ENCODE peak calls at places on chromosomes 2 and 18, in nine cellular contexts. C is GM20000; B is mesothelial cell of epicardium; T is RKO; Y is NCI-H526; A is CD8-positive, alpha-beta memory T cell; S is astrocyte of the cerebellum; F is stimulated activated CD4-positive, alpha-beta T cell treated with anti-CD3 and anti-CD28 coated beads, Interleukin-2, amount 100 ng/mL, for 24 hours; U is cerebellum. J is an unnamed sample.

GRCh38 chr2:140621963-140622362 is 1508.9 kb downstream of the LRP1B start:
- DNase-seq in C (no peak), T (no peak), B (no peak), F (no peak), A (no peak), U (no peak), Y (no peak), S (no peak), J (no peak)

GRCh38 chr18:23964282-23965238 is 50.0 kb upstream of the TTC39C start:
- DNase-seq in U (no peak), Y (peak), B (no peak), C (no peak), S (no peak), T (no peak), A (peak), F (peak), J (no peak)

GRCh38 chr2:7467782-7468447 is 550.7 kb downstream of the RNF144A start:
- DNase-seq in Y (no peak), A (peak), U (no peak), S (no peak), T (no peak), C (no peak), B (no peak), F (peak), J (no peak)

GRCh38 chr2:121400206-121400605 is 115.2 kb upstream of the TFCP2L1 start:
- DNase-seq in U (no peak), B (no peak), T (no peak), A (no peak), C (no peak), S (no peak), Y (no peak), F (no peak), J (no peak)

GRCh38 chr2:43453771-43454170 is 142.1 kb downstream of the THADA start:
- DNase-seq in C (no peak), Y (no peak), B (no peak), F (no peak), T (no peak), S (no peak), U (no peak), A (no peak), J (no peak)

GRCh38 chr2:138026116-138026855 is 62.0 kb downstream of the HNMT start:
- DNase-seq in S (no peak), U (peak), Y (no peak), B (no peak), T (no peak), A (no peak), C (no peak), F (no peak), J (no peak)

GRCh38 chr2:198499539-198499938 is 695.1 kb downstream of the PLCL1 start:
- DNase-seq in A (no peak), S (peak), C (no peak), F (no peak), U (no peak), Y (no peak), T (no peak), B (no peak), J (no peak)

GRCh38 chr18:21081425-21081824 is 30.2 kb downstream of the ROCK1 start:
- DNase-seq in B (no peak), T (no peak), A (no peak), U (no peak), C (no peak), Y (no peak), F (no peak), S (no peak), J (no peak)

GRCh38 chr2:25362564-25363145 is 20.9 kb upstream of the DNMT3A start:
- DNase-seq in C (peak), U (no peak), F (peak), A (peak), B (no peak), S (no peak), Y (peak), T (no peak), J (no peak)

GRCh38 chr2:43224571-43225092 is 1.8 kb downstream of the ZFP36L2 start:
- DNase-seq in S (no peak), A (peak), U (no peak), F (peak), Y (peak), T (peak), B (no peak), C (peak), J (no peak)

GRCh38 chr2:219569041-219569440 is 2.3 kb downstream of the OBSL1 start:
- DNase-seq in S (no peak), A (no peak), U (no peak), C (peak), Y (no peak), T (no peak), F (no peak), B (no peak), J (no peak)

GRCh38 chr2:136129601-136130000 is 11.7 kb upstream of the CXCR4 start:
- DNase-seq in F (no peak), A (peak), C (no peak), Y (no peak), B (no peak), T (peak), U (no peak), S (no peak), J (no peak)

GRCh38 chr2:44772131-44772530 is 169.4 kb upstream of the SIX3 start:
- DNase-seq in Y (no peak), U (no peak), S (no peak), C (no peak), B (no peak), T (no peak), F (no peak), A (no peak), J (no peak)

GRCh38 chr18:39487932-39488331 is 1922.3 kb upstream of the CELF4 start:
- DNase-seq in B (no peak), F (no peak), U (no peak), C (no peak), Y (peak), S (no peak), A (no peak), T (no peak), J (peak)

GRCh38 chr2:61220768-61221167 is 58.8 kb downstream of the C2orf74 start:
- DNase-seq in Y (no peak), U (no peak), T (no peak), C (no peak), B (no peak), A (no peak), F (no peak), S (no peak), J (no peak)

GRCh38 chr2:138245309-138245708 is 256.3 kb upstream of the SPOPL start:
- DNase-seq in F (no peak), U (no peak), Y (no peak), A (no peak), C (no peak), S (no peak), B (no peak), T (no peak), J (no peak)

GRCh38 chr2:6977095-6977777 is 60.0 kb downstream of the RNF144A start:
- DNase-seq in S (peak), C (no peak), B (no peak), F (no peak), A (no peak), U (peak), Y (no peak), T (no peak), J (no peak)

GRCh38 chr2:71608034-71608433 is 154.7 kb downstream of the DYSF start:
- DNase-seq in S (no peak), U (no peak), Y (no peak), A (no peak), C (no peak), T (no peak), B (no peak), F (no peak), J (no peak)

GRCh38 chr2:131055169-131056065 is 37.8 kb downstream of the FAM168B start:
- DNase-seq in Y (no peak), B (no peak), S (no peak), C (no peak), A (no peak), F (no peak), U (no peak), T (no peak), J (no peak)

J was measured in NCI-H187.